ENCODE peak calls at places on chromosomes 7 and 10, in five cellular contexts. D, W, U, Z and N are unnamed samples.

GRCh38 chr7:68785036-68785435 is 813.2 kb upstream of the AUTS2 start:
- DNase-seq in W (no peak), U (no peak), D (no peak), Z (peak; percentile 1), N (no peak)

GRCh38 chr7:42856605-42856987 is 55.3 kb downstream of the C7orf25 start:
- DNase-seq in Z (no peak), W (no peak), D (no peak), U (no peak), N (no peak)

GRCh38 chr7:50379082-50379481 is 71.1 kb downstream of the FIGNL1 start:
- DNase-seq in D (peak; percentile 89), U (no peak), W (no peak), Z (no peak), N (peak; percentile 92)

GRCh38 chr10:116809528-116810500 is 39.5 kb upstream of the ENO4 start:
- DNase-seq in W (no peak), U (no peak), Z (no peak), D (peak; percentile 86), N (peak; percentile 50)

GRCh38 chr7:96311967-96312366 is 9.9 kb downstream of the SLC25A13 start:
- DNase-seq in U (peak; percentile 84), D (no peak), W (peak; percentile 49), Z (peak; percentile 89), N (no peak)

GRCh38 chr10:113026679-113027078 is 76.6 kb downstream of the TCF7L2 start:
- DNase-seq in D (no peak), U (no peak), W (peak; percentile 80), Z (peak; percentile 53), N (no peak)

GRCh38 chr10:108783897-108784296 is 1139.4 kb downstream of the XPNPEP1 start:
- DNase-seq in Z (peak; percentile 77), D (peak; percentile 88), W (peak; percentile 36), U (peak; percentile 23), N (peak; percentile 89)

GRCh38 chr10:13351340-13351915 is 3.3 kb upstream of the SEPHS1 start:
- DNase-seq in U (no peak), W (no peak), Z (no peak), D (peak; percentile 93), N (peak; percentile 74)

GRCh38 chr10:132563485-132564248 is 26.1 kb downstream of the INPP5A start:
- DNase-seq in W (no peak), U (no peak), Z (no peak), D (no peak), N (peak; percentile 46)

GRCh38 chr7:54813398-54813797 is 54.4 kb upstream of the SEC61G start:
- DNase-seq in D (no peak), Z (no peak), W (no peak), U (peak; percentile 18), N (no peak)

GRCh38 chr7:141320287-141320686 is 230.9 kb upstream of the AGK start:
- DNase-seq in W (peak; percentile 2), D (no peak), Z (no peak), U (no peak), N (no peak)